ENCODE peak calls at places on chromosomes 3 and 15, in nine cellular contexts. D, P, C, F, O, Z, S, W and R are unnamed samples.

GRCh38 chr15:92095691-92096090 is 242.2 kb downstream of the SLCO3A1 start:
- DNase-seq in O (no peak), W (no peak), P (no peak), C (no peak), Z (no peak), F (no peak), S (no peak), D (no peak), R (no peak)

GRCh38 chr3:134672571-134672970 is 21.7 kb upstream of the KY start:
- DNase-seq in D (no peak), F (no peak), P (no peak), C (no peak), Z (no peak), W (no peak), S (no peak), O (no peak), R (no peak)

GRCh38 chr3:148230473-148230872 is 467.2 kb upstream of the AGTR1 start:
- DNase-seq in S (no peak), D (no peak), C (no peak), W (no peak), F (no peak), O (no peak), P (no peak), Z (no peak), R (no peak)

GRCh38 chr15:43440721-43441281 is 52.2 kb downstream of the TP53BP1 start:
- DNase-seq in F (peak; percentile 84), S (peak; percentile 31), D (peak; percentile 78), Z (no peak), O (peak; percentile 25), C (peak; percentile 7), W (peak; percentile 84), P (no peak), R (peak; percentile 5)

GRCh38 chr15:75195766-75196241 is 5.9 kb upstream of the C15orf39 start:
- DNase-seq in C (no peak), D (no peak), Z (peak; percentile 50), F (peak; percentile 77), S (no peak), O (peak; percentile 11), W (no peak), P (no peak), R (no peak)

GRCh38 chr15:65583701-65584100 is 27.2 kb downstream of the INTS14 start:
- DNase-seq in S (no peak), C (no peak), F (peak; percentile 83), P (no peak), Z (no peak), W (peak; percentile 37), O (peak; percentile 19), D (no peak), R (no peak)

GRCh38 chr3:45993421-45994027 is 2.1 kb downstream of the FYCO1 start:
- DNase-seq in F (no peak), Z (no peak), P (no peak), S (no peak), W (no peak), O (no peak), D (no peak), C (no peak), R (no peak)

GRCh38 chr3:105996781-105997180 is 128.0 kb upstream of the CBLB start:
- DNase-seq in C (no peak), F (no peak), S (no peak), W (no peak), D (no peak), Z (no peak), P (no peak), O (no peak), R (no peak)

GRCh38 chr3:179236676-179237301 is 14.1 kb downstream of the KCNMB3 start:
- DNase-seq in Z (peak; percentile 8), O (no peak), S (no peak), P (no peak), C (no peak), F (no peak), W (no peak), D (no peak), R (no peak)

GRCh38 chr3:98581474-98581873 is 11.9 kb downstream of the CPOX start:
- DNase-seq in W (no peak), F (no peak), Z (no peak), P (no peak), D (no peak), C (no peak), O (no peak), S (no peak), R (no peak)

GRCh38 chr3:192851821-192852352 is 65.8 kb downstream of the MB21D2 start:
- DNase-seq in C (peak; percentile 56), F (peak; percentile 95), S (peak; percentile 63), W (peak; percentile 86), O (no peak), D (peak; percentile 53), Z (no peak), P (peak; percentile 88), R (no peak)

GRCh38 chr3:12954891-12955650 is 113.7 kb upstream of the RPL32 start:
- DNase-seq in D (no peak), S (peak; percentile 91), O (no peak), F (no peak), C (peak; percentile 87), P (peak; percentile 83), W (no peak), Z (no peak), R (no peak)
- H3K27me3 ChIP-seq in D (no peaks in the 10 kb centered on the region), S (no peaks in the 10 kb centered on the region), O (no peaks in the 10 kb centered on the region), F (no peaks in the 10 kb centered on the region), C (no peaks in the 10 kb centered on the region), P (no peaks in the 10 kb centered on the region), W (no peaks in the 10 kb centered on the region), Z (no peaks in the 10 kb centered on the region), R (no peaks in the 10 kb centered on the region)

DNA sequence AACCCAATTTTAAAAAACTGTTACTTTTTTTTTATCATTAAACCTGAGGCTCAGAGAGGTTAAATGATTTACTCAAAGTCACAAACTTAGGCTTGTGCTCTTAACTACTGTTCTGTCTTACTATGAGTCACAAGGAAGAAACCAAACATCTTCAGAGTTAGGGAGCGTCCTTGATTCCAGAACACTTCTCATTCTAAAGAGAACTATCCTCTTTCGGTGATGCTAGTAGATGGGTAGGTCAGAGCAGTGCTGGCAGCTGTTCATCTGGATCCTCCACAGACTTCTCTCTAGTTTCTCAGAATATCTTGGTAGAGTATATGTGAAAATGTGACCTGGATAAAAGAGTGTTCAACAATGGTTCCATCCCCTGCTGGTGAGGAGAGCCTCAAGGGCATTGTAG is 3.3 kb downstream of the ARL6IP5 start:
- DNase-seq in F (no peak), W (no peak), Z (no peak), C (no peak), S (no peak), P (no peak), D (no peak), O (no peak), R (no peak)
- H3K27me3 ChIP-seq in F (no peaks in the 10 kb centered on the region), W (no peaks in the 10 kb centered on the region), Z (no peaks in the 10 kb centered on the region), C (no peaks in the 10 kb centered on the region), S (no peaks in the 10 kb centered on the region), P (no peaks in the 10 kb centered on the region), D (no peaks in the 10 kb centered on the region), O (no peaks in the 10 kb centered on the region), R (no peaks in the 10 kb centered on the region)

DNA sequence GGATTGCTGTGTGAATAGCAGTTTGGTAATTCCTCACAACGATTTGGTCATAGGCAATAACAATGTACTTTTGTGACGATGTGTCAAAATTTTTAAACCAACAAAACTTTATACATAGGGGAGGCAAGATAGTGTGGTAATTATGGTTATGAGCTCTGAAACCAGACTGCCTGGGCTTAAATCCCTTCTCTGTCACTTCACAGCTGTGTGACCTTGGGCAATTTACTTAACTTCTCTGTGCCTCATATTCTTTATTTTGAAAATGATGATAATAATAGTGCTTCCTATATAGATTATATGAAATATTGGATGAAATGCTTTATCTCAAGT is 5.7 kb downstream of the CD200 start:
- DNase-seq in O (no peak), Z (no peak), D (no peak), P (no peak), S (no peak), F (no peak), W (no peak), C (no peak), R (no peak)
- H3K27me3 ChIP-seq in O (no peaks in the 10 kb centered on the region), Z (no peaks in the 10 kb centered on the region), D (peaks cover 8% of the 10 kb centered on the region), P (no peaks in the 10 kb centered on the region), S (no peaks in the 10 kb centered on the region), F (no peaks in the 10 kb centered on the region), W (peaks cover 9% of the 10 kb centered on the region), C (no peaks in the 10 kb centered on the region), R (no peaks in the 10 kb centered on the region)

GRCh38 chr15:94972314-94972713 is 741.0 kb downstream of the MCTP2 start:
- DNase-seq in P (no peak), S (no peak), O (peak; percentile 8), C (no peak), F (no peak), D (no peak), W (no peak), Z (no peak), R (no peak)
- H3K27me3 ChIP-seq in P (no peaks in the 10 kb centered on the region), S (no peaks in the 10 kb centered on the region), O (no peaks in the 10 kb centered on the region), C (no peaks in the 10 kb centered on the region), F (no peaks in the 10 kb centered on the region), D (no peaks in the 10 kb centered on the region), W (no peaks in the 10 kb centered on the region), Z (no peaks in the 10 kb centered on the region), R (no peaks in the 10 kb centered on the region)

GRCh38 chr3:123038751-123039150 is 11.2 kb upstream of the SEMA5B start:
- DNase-seq in D (no peak), O (no peak), W (no peak), Z (no peak), F (no peak), S (no peak), C (no peak), P (no peak), R (no peak)

GRCh38 chr3:123039178-123039577 is 11.6 kb upstream of the SEMA5B start:
- DNase-seq in D (no peak), O (no peak), P (peak; percentile 40), Z (no peak), F (no peak), C (no peak), S (no peak), W (no peak), R (no peak)

GRCh38 chr3:123036352-123037014 is 8.9 kb upstream of the SEMA5B start:
- DNase-seq in C (no peak), P (no peak), D (no peak), Z (no peak), O (no peak), W (peak; percentile 24), F (no peak), S (no peak), R (no peak)

GRCh38 chr3:123034996-123035395 is 7.4 kb upstream of the SEMA5B start:
- DNase-seq in S (no peak), W (no peak), P (no peak), F (no peak), Z (no peak), C (no peak), O (no peak), D (no peak), R (no peak)

DNA sequence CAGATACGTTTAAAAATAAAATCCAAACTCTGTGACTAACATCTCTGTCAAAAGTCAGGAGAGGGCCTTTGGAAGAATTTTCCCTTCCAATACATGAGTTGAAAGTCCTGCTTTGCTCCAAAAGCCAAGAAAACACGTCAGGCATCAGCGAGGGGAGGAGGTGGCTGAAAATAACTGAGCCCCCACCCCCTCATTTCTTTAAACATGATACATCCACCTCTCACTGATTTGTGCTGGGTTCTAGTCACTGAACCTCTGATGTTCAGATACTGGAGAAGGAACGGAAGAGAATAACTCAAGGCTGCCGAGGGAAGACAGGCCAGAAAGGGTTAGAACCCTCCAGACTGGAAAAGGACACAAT is 9.4 kb upstream of the SEMA5B start:
- DNase-seq in F (no peak), O (no peak), Z (no peak), S (no peak), C (no peak), P (no peak), W (no peak), D (no peak), R (no peak)
- H3K27me3 ChIP-seq in F (no peaks in the 10 kb centered on the region), O (peaks cover 7% of the 10 kb centered on the region), Z (no peaks in the 10 kb centered on the region), S (no peaks in the 10 kb centered on the region), C (no peaks in the 10 kb centered on the region), P (no peaks in the 10 kb centered on the region), W (peaks cover 22% of the 10 kb centered on the region), D (peaks cover 17% of the 10 kb centered on the region), R (no peaks in the 10 kb centered on the region)